ENCODE peak calls at places on chromosomes 12 and 14, in four cellular contexts. E, N, T and I are unnamed samples.

GRCh38 chr14:104246401-104247335 is 108.3 kb downstream of the KIF26A start:
- DNase-seq in E (no peak), N (no peak), T (no peak), I (no peak)

GRCh38 chr14:90743826-90744225 is 72.4 kb downstream of the TTC7B start:
- DNase-seq in E (peak), N (no peak), T (peak), I (no peak)

GRCh38 chr12:124321040-124321481 is 26.2 kb downstream of the RFLNA start:
- DNase-seq in E (peak), N (peak), T (peak), I (peak)

GRCh38 chr12:96195845-96196451 is 1.8 kb downstream of the ELK3 start:
- DNase-seq in E (no peak), N (no peak), T (no peak), I (peak)

GRCh38 chr12:87795555-87795954 is 233.6 kb downstream of the C12orf50 start:
- DNase-seq in E (no peak), N (no peak), T (no peak), I (no peak)

GRCh38 chr12:6977653-6978052 is 6.9 kb downstream of the EMG1 start:
- DNase-seq in E (no peak), N (no peak), T (no peak), I (no peak)

GRCh38 chr12:20525064-20525610 is 156.8 kb downstream of the PDE3A start:
- DNase-seq in E (no peak), N (no peak), T (no peak), I (no peak)

GRCh38 chr14:22561661-22562579 is 27.1 kb downstream of the DAD1 start:
- DNase-seq in E (no peak), N (no peak), T (no peak), I (peak)

GRCh38 chr12:132603240-132604107 is 6.9 kb downstream of the LRCOL1 start:
- DNase-seq in E (no peak), N (peak), T (no peak), I (no peak)
- H3K4me3 ChIP-seq in E (peak), N (peak), T (peak), I (no peak)

GRCh38 chr14:65234752-65235361 is 132.5 kb upstream of the MAX start:
- DNase-seq in E (no peak), N (no peak), T (no peak), I (no peak)
- H3K4me3 ChIP-seq in E (no peak), N (no peak), T (no peak), I (no peak)

GRCh38 chr14:50812856-50813543 is 18.0 kb downstream of the NIN start:
- DNase-seq in E (no peak), N (no peak), T (no peak), I (no peak)
- H3K4me3 ChIP-seq in E (no peak), N (no peak), T (no peak), I (peak)

GRCh38 chr14:89078021-89078676 is 253.7 kb downstream of the TTC8 start:
- DNase-seq in E (no peak), N (no peak), T (no peak), I (no peak)
- H3K4me3 ChIP-seq in E (no peak), N (no peak), T (no peak), I (no peak)